ENCODE peak calls at places on chromosomes 4 and X, in five cellular contexts. One of them, this sample, is unnamed.
A peak's percentile ranks its signal among the peaks of the same experiment; 100 is the strongest.

GRCh38 chr4:101806914-101807313 is 16.4 kb downstream of the BANK1 start:
- DNase-seq in endothelial cell of umbilical vein: no peak
- DNase-seq in SK-N-SH: no peak
- DNase-seq in HepG2: no peak
- DNase-seq in WTC11: no peak
- DNase-seq in this sample: peak; percentile 73

GRCh38 chrX:113929004-113929403 is 654.9 kb upstream of the HTR2C start:
- DNase-seq in endothelial cell of umbilical vein: peak; percentile 14
- DNase-seq in SK-N-SH: peak; percentile 52
- DNase-seq in HepG2: peak; percentile 36
- DNase-seq in WTC11: peak; percentile 51
- DNase-seq in this sample: peak; percentile 45

GRCh38 chrX:69136546-69137331 is 28.5 kb downstream of the PJA1 start:
- DNase-seq in endothelial cell of umbilical vein: no peak
- DNase-seq in SK-N-SH: no peak
- DNase-seq in HepG2: no peak
- DNase-seq in WTC11: peak; percentile 58
- DNase-seq in this sample: peak; percentile 37

GRCh38 chr4:81491943-81492342 is 20.2 kb upstream of the RASGEF1B start:
- DNase-seq in endothelial cell of umbilical vein: no peak
- DNase-seq in SK-N-SH: no peak
- DNase-seq in HepG2: no peak
- DNase-seq in WTC11: no peak
- DNase-seq in this sample: peak; percentile 83

GRCh38 chrX:27619459-27619858 is 29.3 kb downstream of the DCAF8L2 start:
- DNase-seq in endothelial cell of umbilical vein: peak; percentile 90
- DNase-seq in SK-N-SH: no peak
- DNase-seq in HepG2: no peak
- DNase-seq in WTC11: no peak
- DNase-seq in this sample: no peak

GRCh38 chrX:107678957-107679740 is 50.8 kb downstream of the PRPS1 start:
- DNase-seq in endothelial cell of umbilical vein: no peak
- DNase-seq in SK-N-SH: no peak
- DNase-seq in HepG2: no peak
- DNase-seq in WTC11: no peak
- DNase-seq in this sample: peak; percentile 91

GRCh38 chr4:31045724-31046318 is 325.7 kb downstream of the PCDH7 start:
- DNase-seq in endothelial cell of umbilical vein: peak; percentile 74
- DNase-seq in SK-N-SH: no peak
- DNase-seq in HepG2: no peak
- DNase-seq in WTC11: peak; percentile 15
- DNase-seq in this sample: peak; percentile 25

GRCh38 chr4:81571105-81571504 is 99.4 kb upstream of the RASGEF1B start:
- DNase-seq in endothelial cell of umbilical vein: no peak
- DNase-seq in SK-N-SH: no peak
- DNase-seq in HepG2: no peak
- DNase-seq in WTC11: no peak
- DNase-seq in this sample: no peak

GRCh38 chr4:52657317-52657629 is 1.8 kb downstream of the USP46 start:
- DNase-seq in endothelial cell of umbilical vein: no peak
- DNase-seq in SK-N-SH: no peak
- DNase-seq in HepG2: no peak
- DNase-seq in WTC11: no peak
- DNase-seq in this sample: no peak

GRCh38 chr4:125368684-125369083 is 53.9 kb downstream of the FAT4 start:
- DNase-seq in endothelial cell of umbilical vein: peak; percentile 84
- DNase-seq in SK-N-SH: no peak
- DNase-seq in HepG2: no peak
- DNase-seq in WTC11: no peak
- DNase-seq in this sample: no peak

GRCh38 chrX:33149085-33149484 is 62.3 kb downstream of the DMD start:
- DNase-seq in endothelial cell of umbilical vein: no peak
- DNase-seq in SK-N-SH: no peak
- DNase-seq in HepG2: no peak
- DNase-seq in WTC11: no peak
- DNase-seq in this sample: no peak

GRCh38 chrX:17608898-17609297 is 128.4 kb upstream of the SCML1 start:
- DNase-seq in endothelial cell of umbilical vein: no peak
- DNase-seq in SK-N-SH: no peak
- DNase-seq in HepG2: no peak
- DNase-seq in WTC11: no peak
- DNase-seq in this sample: no peak

GRCh38 chr4:10605746-10606482 is 78.7 kb downstream of the CLNK start:
- DNase-seq in endothelial cell of umbilical vein: no peak
- DNase-seq in SK-N-SH: no peak
- DNase-seq in HepG2: no peak
- DNase-seq in WTC11: no peak
- DNase-seq in this sample: no peak

GRCh38 chr4:25984796-25985195 is 70.8 kb downstream of the SMIM20 start:
- DNase-seq in endothelial cell of umbilical vein: no peak
- DNase-seq in SK-N-SH: no peak
- DNase-seq in HepG2: no peak
- DNase-seq in WTC11: no peak
- DNase-seq in this sample: no peak

GRCh38 chr4:28287837-28288236 is 1427.2 kb downstream of the STIM2 start:
- DNase-seq in endothelial cell of umbilical vein: peak; percentile 63
- DNase-seq in SK-N-SH: no peak
- DNase-seq in HepG2: no peak
- DNase-seq in WTC11: no peak
- DNase-seq in this sample: no peak

GRCh38 chrX:82458207-82458754 is 1049.8 kb upstream of the POU3F4 start:
- DNase-seq in endothelial cell of umbilical vein: no peak
- DNase-seq in SK-N-SH: no peak
- DNase-seq in HepG2: no peak
- DNase-seq in WTC11: no peak
- DNase-seq in this sample: no peak

GRCh38 chr4:85715996-85716737 is 241.2 kb downstream of the ARHGAP24 start:
- DNase-seq in endothelial cell of umbilical vein: no peak
- DNase-seq in SK-N-SH: no peak
- DNase-seq in HepG2: no peak
- DNase-seq in WTC11: no peak
- DNase-seq in this sample: no peak

GRCh38 chr4:71878388-71878787 is 94.5 kb upstream of the GC start:
- DNase-seq in endothelial cell of umbilical vein: no peak
- DNase-seq in SK-N-SH: no peak
- DNase-seq in HepG2: no peak
- DNase-seq in WTC11: no peak
- DNase-seq in this sample: no peak

GRCh38 chr4:82434949-82435348 is 4.6 kb downstream of the ENOPH1 start:
- DNase-seq in endothelial cell of umbilical vein: no peak
- DNase-seq in SK-N-SH: no peak
- DNase-seq in HepG2: peak; percentile 80
- DNase-seq in WTC11: no peak
- DNase-seq in this sample: no peak

GRCh38 chrX:139801397-139801813 is 93.4 kb upstream of the MCF2 start:
- DNase-seq in endothelial cell of umbilical vein: no peak
- DNase-seq in SK-N-SH: no peak
- DNase-seq in HepG2: no peak
- DNase-seq in WTC11: no peak
- DNase-seq in this sample: no peak

GRCh38 chr4:26907731-26908599 is 47.3 kb downstream of the STIM2 start:
- DNase-seq in endothelial cell of umbilical vein: peak; percentile 14
- DNase-seq in SK-N-SH: no peak
- DNase-seq in HepG2: no peak
- DNase-seq in WTC11: no peak
- DNase-seq in this sample: no peak

GRCh38 chr4:149161247-149161646 is 654.4 kb downstream of the IQCM start:
- DNase-seq in endothelial cell of umbilical vein: no peak
- DNase-seq in SK-N-SH: no peak
- DNase-seq in HepG2: no peak
- DNase-seq in WTC11: no peak
- DNase-seq in this sample: no peak
- TF ChIP-seq MAX in endothelial cell of umbilical vein: no peak
- TF ChIP-seq MAX in SK-N-SH: no peak
- TF ChIP-seq MAX in HepG2: no peak
- TF ChIP-seq MAX in WTC11: no peak
- TF ChIP-seq MAX in this sample: no peak

GRCh38 chr4:172698256-172698655 is 470.4 kb upstream of the GALNT7 start:
- DNase-seq in endothelial cell of umbilical vein: no peak
- DNase-seq in SK-N-SH: no peak
- DNase-seq in HepG2: no peak
- DNase-seq in WTC11: no peak
- DNase-seq in this sample: no peak
- TF ChIP-seq MAX in endothelial cell of umbilical vein: no peak
- TF ChIP-seq MAX in SK-N-SH: no peak
- TF ChIP-seq MAX in HepG2: no peak
- TF ChIP-seq MAX in WTC11: no peak
- TF ChIP-seq MAX in this sample: no peak

GRCh38 chrX:71607488-71607887 is 10.8 kb downstream of the CXCR3 start:
- DNase-seq in endothelial cell of umbilical vein: no peak
- DNase-seq in SK-N-SH: no peak
- DNase-seq in HepG2: no peak
- DNase-seq in WTC11: no peak
- DNase-seq in this sample: no peak
- TF ChIP-seq MAX in endothelial cell of umbilical vein: no peak
- TF ChIP-seq MAX in SK-N-SH: no peak
- TF ChIP-seq MAX in HepG2: no peak
- TF ChIP-seq MAX in WTC11: no peak
- TF ChIP-seq MAX in this sample: no peak

DNA sequence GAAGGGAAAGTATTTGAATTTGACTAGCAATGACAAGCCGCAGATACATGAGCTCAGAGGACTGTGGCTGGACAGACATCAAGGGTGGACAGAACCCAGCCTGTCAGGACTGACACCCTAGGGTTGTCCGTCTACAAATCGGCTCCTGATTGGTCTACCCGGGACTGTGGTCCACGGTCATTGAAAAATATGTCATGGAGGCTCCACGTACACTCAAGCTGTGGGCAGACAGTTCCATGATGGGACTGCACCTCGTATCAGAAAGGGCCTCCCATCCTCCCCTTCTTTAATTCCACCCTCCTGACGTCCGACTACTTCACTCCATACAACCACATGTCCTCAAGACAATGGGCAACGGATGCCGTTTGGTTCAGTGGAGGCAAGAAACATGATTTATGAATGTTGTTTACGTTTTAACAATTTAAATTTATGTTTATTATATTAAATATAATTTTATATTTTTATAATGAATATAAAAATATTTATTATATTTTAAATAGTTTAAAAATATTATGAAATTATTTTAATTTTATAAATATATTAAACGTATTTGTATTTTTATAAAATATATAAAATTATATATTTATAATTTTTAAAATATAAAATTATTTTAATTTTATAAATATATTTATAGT is 58.0 kb upstream of the SHOX start:
- DNase-seq in endothelial cell of umbilical vein: no peak
- DNase-seq in SK-N-SH: no peak
- DNase-seq in HepG2: no peak
- DNase-seq in WTC11: no peak
- DNase-seq in this sample: peak; percentile 22
- TF ChIP-seq MAX in endothelial cell of umbilical vein: no peak
- TF ChIP-seq MAX in SK-N-SH: no peak
- TF ChIP-seq MAX in HepG2: no peak
- TF ChIP-seq MAX in WTC11: no peak
- TF ChIP-seq MAX in this sample: no peak

DNA sequence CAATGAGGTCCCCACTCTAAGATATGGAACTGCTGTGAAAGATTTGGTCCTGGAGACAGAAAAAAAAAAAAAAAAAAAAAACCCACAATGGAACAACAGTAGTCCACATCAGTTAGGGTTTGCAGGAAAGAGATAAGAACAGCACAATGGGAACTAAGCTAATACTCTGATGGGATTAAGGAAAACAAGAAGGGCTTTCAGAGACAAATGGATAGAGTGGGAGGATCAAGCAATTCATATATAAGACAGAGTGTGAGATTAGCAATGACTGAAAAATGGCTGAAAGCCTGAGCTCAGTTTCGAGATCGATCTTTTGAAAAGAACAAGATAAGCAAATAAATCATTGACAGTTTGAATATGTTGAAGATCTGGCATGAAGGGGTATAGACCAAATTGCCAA is 188.4 kb upstream of the TRPC5 start:
- DNase-seq in endothelial cell of umbilical vein: no peak
- DNase-seq in SK-N-SH: no peak
- DNase-seq in HepG2: no peak
- DNase-seq in WTC11: no peak
- DNase-seq in this sample: no peak
- TF ChIP-seq MAX in endothelial cell of umbilical vein: no peak
- TF ChIP-seq MAX in SK-N-SH: no peak
- TF ChIP-seq MAX in HepG2: no peak
- TF ChIP-seq MAX in WTC11: no peak
- TF ChIP-seq MAX in this sample: no peak

DNA sequence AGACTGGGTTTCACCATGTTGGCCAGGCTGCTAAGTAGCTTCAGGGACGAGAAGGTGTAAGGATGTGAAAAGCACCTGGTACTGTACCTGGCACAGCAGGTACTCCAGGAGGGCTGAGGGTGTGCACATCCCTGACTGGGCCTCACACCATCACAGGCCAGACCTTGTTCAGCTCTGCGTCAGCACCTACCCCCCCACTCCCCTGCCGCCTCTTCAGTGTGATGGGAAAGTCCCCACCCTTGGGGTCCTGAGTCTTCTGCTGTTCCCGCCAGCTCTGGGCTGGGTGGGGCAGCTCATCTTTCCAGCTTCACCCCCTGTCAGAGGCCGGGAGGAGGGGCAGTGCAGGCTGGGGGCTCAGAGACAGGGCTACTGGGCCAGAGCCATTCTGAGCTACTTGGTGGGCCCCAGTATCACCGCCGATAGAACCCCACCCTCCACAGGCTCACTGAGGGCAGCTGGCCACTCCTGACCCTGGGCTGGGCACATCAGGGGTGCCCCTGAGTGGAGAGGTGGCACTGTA is 6.7 kb upstream of the SH3BP2 start:
- DNase-seq in endothelial cell of umbilical vein: no peak
- DNase-seq in SK-N-SH: no peak
- DNase-seq in HepG2: no peak
- DNase-seq in WTC11: no peak
- DNase-seq in this sample: peak; percentile 20
- TF ChIP-seq MAX in endothelial cell of umbilical vein: no peak
- TF ChIP-seq MAX in SK-N-SH: no peak
- TF ChIP-seq MAX in HepG2: no peak
- TF ChIP-seq MAX in WTC11: no peak
- TF ChIP-seq MAX in this sample: no peak

DNA sequence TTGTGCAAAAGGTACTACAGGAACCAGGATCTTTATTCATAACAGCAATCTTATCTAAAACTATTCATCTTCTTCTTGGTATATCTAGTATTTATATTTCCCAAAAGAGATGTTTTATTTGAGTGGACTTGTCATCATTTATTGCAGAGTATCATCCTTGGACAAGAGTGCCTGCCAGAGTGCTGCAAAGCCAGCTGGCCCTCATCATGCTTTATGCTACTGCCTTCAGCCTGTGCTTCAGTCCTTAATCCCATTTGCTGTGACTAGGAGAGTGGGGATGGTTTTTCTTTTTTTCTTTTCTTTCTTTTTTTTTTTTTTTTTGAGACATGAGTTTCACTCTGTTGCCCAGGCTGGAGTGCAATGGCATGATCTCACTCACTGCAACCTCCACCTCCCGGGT is 33.5 kb upstream of the ELF2 start:
- DNase-seq in endothelial cell of umbilical vein: no peak
- DNase-seq in SK-N-SH: no peak
- DNase-seq in HepG2: no peak
- DNase-seq in WTC11: no peak
- DNase-seq in this sample: no peak
- TF ChIP-seq MAX in endothelial cell of umbilical vein: no peak
- TF ChIP-seq MAX in SK-N-SH: no peak
- TF ChIP-seq MAX in HepG2: no peak
- TF ChIP-seq MAX in WTC11: no peak
- TF ChIP-seq MAX in this sample: no peak